ENCODE peak calls at places on chromosomes 11 and 22, in four cellular contexts. G, C, L and Y are unnamed samples.

GRCh38 chr11:62680825-62681240 is 2.0 kb upstream of the UBXN1 start:
- DNase-seq in G (no peak), C (peak), L (peak), Y (no peak)

GRCh38 chr11:71293961-71294782 is 41.8 kb upstream of the SHANK2 start:
- DNase-seq in G (no peak), C (no peak), L (no peak), Y (no peak)

GRCh38 chr11:133983660-133984316 is 27.0 kb upstream of the IGSF9B start:
- DNase-seq in G (no peak), C (no peak), L (no peak), Y (no peak)

GRCh38 chr22:48088926-48089536 is 1326.6 kb downstream of the TBC1D22A start:
- DNase-seq in G (no peak), C (no peak), L (no peak), Y (peak)

GRCh38 chr11:68364581-68364980 is 52.2 kb downstream of the LRP5 start:
- DNase-seq in G (no peak), C (no peak), L (no peak), Y (no peak)

GRCh38 chr11:110076388-110076965 is 16.7 kb upstream of the ZC3H12C start:
- DNase-seq in G (no peak), C (no peak), L (no peak), Y (no peak)

GRCh38 chr11:102114032-102114431 is 3.8 kb downstream of the YAP1 start:
- DNase-seq in G (no peak), C (peak), L (no peak), Y (no peak)

GRCh38 chr11:111938687-111939160 is 1.6 kb downstream of the DIXDC1 start:
- DNase-seq in G (no peak), C (no peak), L (no peak), Y (no peak)

GRCh38 chr11:20093775-20094174 is 66.5 kb downstream of the DBX1 start:
- DNase-seq in G (no peak), C (no peak), L (no peak), Y (no peak)

GRCh38 chr11:24890426-24890825 is 393.6 kb downstream of the LUZP2 start:
- DNase-seq in G (no peak), C (no peak), L (no peak), Y (no peak)

GRCh38 chr11:92642146-92642919 is 327.1 kb upstream of the MTNR1B start:
- DNase-seq in G (no peak), C (no peak), L (no peak), Y (no peak)

GRCh38 chr22:45830531-45831245 is 146.3 kb downstream of the WNT7B start:
- DNase-seq in G (no peak), C (peak), L (peak), Y (no peak)

GRCh38 chr11:21566521-21567100 is 626.3 kb upstream of the ANO5 start:
- DNase-seq in G (no peak), C (no peak), L (no peak), Y (no peak)

GRCh38 chr11:16365456-16366355 is 9.4 kb upstream of the SOX6 start:
- DNase-seq in G (no peak), C (no peak), L (no peak), Y (no peak)

GRCh38 chr11:45045692-45046471 is 95.2 kb upstream of the TP53I11 start:
- DNase-seq in G (peak), C (peak), L (no peak), Y (peak)

GRCh38 chr11:85137597-85137996 is 489.5 kb downstream of the DLG2 start:
- DNase-seq in G (no peak), C (no peak), L (no peak), Y (no peak)

GRCh38 chr11:30710216-30710615 is 124.1 kb upstream of the MPPED2 start:
- DNase-seq in G (no peak), C (no peak), L (no peak), Y (no peak)

GRCh38 chr22:37196539-37197450 is 8.7 kb upstream of the C1QTNF6 start:
- DNase-seq in G (peak), C (peak), L (no peak), Y (peak)